ENCODE peak calls at places on chromosomes 13 and 19, in eight cellular contexts. One of them, this sample, is unnamed. For H3K9me3, the result is how much of the 10 kb centered on the place peaks cover.

GRCh38 chr13:112172017-112172416 is 105.1 kb downstream of the SOX1 start:
- DNase-seq in psoas muscle: no peak
- DNase-seq in tibial artery: no peak
- DNase-seq in stomach: no peak
- DNase-seq in K562: no peak
- DNase-seq in AG04450: no peak
- DNase-seq in colonic mucosa: no peak
- DNase-seq in left ventricle myocardium inferior: no peak
- DNase-seq in this sample: no peak

GRCh38 chr13:98390086-98390697 is 186.7 kb downstream of the STK24 start:
- DNase-seq in psoas muscle: no peak
- DNase-seq in tibial artery: no peak
- DNase-seq in stomach: no peak
- DNase-seq in K562: no peak
- DNase-seq in AG04450: no peak
- DNase-seq in colonic mucosa: no peak
- DNase-seq in left ventricle myocardium inferior: no peak
- DNase-seq in this sample: no peak

GRCh38 chr13:21733475-21734311 is 62.8 kb downstream of the FGF9 start:
- DNase-seq in psoas muscle: no peak
- DNase-seq in tibial artery: no peak
- DNase-seq in stomach: no peak
- DNase-seq in K562: no peak
- DNase-seq in AG04450: no peak
- DNase-seq in colonic mucosa: no peak
- DNase-seq in left ventricle myocardium inferior: no peak
- DNase-seq in this sample: no peak

GRCh38 chr19:17468302-17469091 is 1.8 kb upstream of the SLC27A1 start:
- DNase-seq in psoas muscle: peak
- DNase-seq in tibial artery: peak
- DNase-seq in stomach: peak
- DNase-seq in K562: no peak
- DNase-seq in AG04450: no peak
- DNase-seq in colonic mucosa: peak
- DNase-seq in left ventricle myocardium inferior: peak
- DNase-seq in this sample: no peak

GRCh38 chr13:110663044-110663443 is 42.9 kb downstream of the CARS2 start:
- DNase-seq in psoas muscle: no peak
- DNase-seq in tibial artery: no peak
- DNase-seq in stomach: no peak
- DNase-seq in K562: no peak
- DNase-seq in AG04450: no peak
- DNase-seq in colonic mucosa: no peak
- DNase-seq in left ventricle myocardium inferior: no peak
- DNase-seq in this sample: no peak

GRCh38 chr13:28357846-28358496 is 137.0 kb downstream of the FLT1 start:
- DNase-seq in psoas muscle: no peak
- DNase-seq in tibial artery: no peak
- DNase-seq in stomach: no peak
- DNase-seq in K562: no peak
- DNase-seq in AG04450: no peak
- DNase-seq in colonic mucosa: no peak
- DNase-seq in left ventricle myocardium inferior: no peak
- DNase-seq in this sample: no peak

GRCh38 chr13:41596190-41596589 is 138.8 kb downstream of the RGCC start:
- DNase-seq in psoas muscle: no peak
- DNase-seq in tibial artery: no peak
- DNase-seq in stomach: no peak
- DNase-seq in K562: no peak
- DNase-seq in AG04450: no peak
- DNase-seq in colonic mucosa: no peak
- DNase-seq in left ventricle myocardium inferior: no peak
- DNase-seq in this sample: no peak

GRCh38 chr13:98275711-98276171 is 98.7 kb upstream of the RNF113B start:
- DNase-seq in psoas muscle: no peak
- DNase-seq in tibial artery: no peak
- DNase-seq in stomach: no peak
- DNase-seq in K562: no peak
- DNase-seq in AG04450: no peak
- DNase-seq in colonic mucosa: no peak
- DNase-seq in left ventricle myocardium inferior: no peak
- DNase-seq in this sample: no peak

GRCh38 chr19:10439588-10439987 is 19.2 kb downstream of the PDE4A start:
- DNase-seq in psoas muscle: no peak
- DNase-seq in tibial artery: no peak
- DNase-seq in stomach: no peak
- DNase-seq in K562: no peak
- DNase-seq in AG04450: no peak
- DNase-seq in colonic mucosa: no peak
- DNase-seq in left ventricle myocardium inferior: no peak
- DNase-seq in this sample: no peak

GRCh38 chr19:33396701-33397535 is 23.4 kb downstream of the CEBPG start:
- DNase-seq in psoas muscle: peak
- DNase-seq in tibial artery: no peak
- DNase-seq in stomach: no peak
- DNase-seq in K562: no peak
- DNase-seq in AG04450: no peak
- DNase-seq in colonic mucosa: no peak
- DNase-seq in left ventricle myocardium inferior: peak
- DNase-seq in this sample: no peak

GRCh38 chr13:98998831-98999634 is 21.2 kb upstream of the DOCK9 start:
- DNase-seq in psoas muscle: no peak
- DNase-seq in tibial artery: no peak
- DNase-seq in stomach: no peak
- DNase-seq in K562: no peak
- DNase-seq in AG04450: no peak
- DNase-seq in colonic mucosa: no peak
- DNase-seq in left ventricle myocardium inferior: no peak
- DNase-seq in this sample: peak

GRCh38 chr19:12052057-12052570 is 647 bp downstream of the ZNF878 start:
- DNase-seq in psoas muscle: no peak
- DNase-seq in tibial artery: no peak
- DNase-seq in stomach: no peak
- DNase-seq in K562: no peak
- DNase-seq in AG04450: no peak
- DNase-seq in colonic mucosa: peak
- DNase-seq in left ventricle myocardium inferior: no peak
- DNase-seq in this sample: no peak
- H3K27ac ChIP-seq in psoas muscle: peak
- H3K27ac ChIP-seq in tibial artery: peak
- H3K27ac ChIP-seq in stomach: peak
- H3K27ac ChIP-seq in K562: peak
- H3K27ac ChIP-seq in AG04450: no peak
- H3K27ac ChIP-seq in colonic mucosa: peak
- H3K27ac ChIP-seq in left ventricle myocardium inferior: peak
- H3K27ac ChIP-seq in this sample: no peak

GRCh38 chr19:49807888-49808675 is 5.0 kb downstream of the FUZ start:
- DNase-seq in psoas muscle: no peak
- DNase-seq in tibial artery: no peak
- DNase-seq in stomach: no peak
- DNase-seq in K562: no peak
- DNase-seq in AG04450: no peak
- DNase-seq in colonic mucosa: no peak
- DNase-seq in left ventricle myocardium inferior: no peak
- DNase-seq in this sample: no peak

GRCh38 chr19:49808762-49809154 is 4.3 kb downstream of the FUZ start:
- DNase-seq in psoas muscle: peak
- DNase-seq in tibial artery: peak
- DNase-seq in stomach: peak
- DNase-seq in K562: peak
- DNase-seq in AG04450: peak
- DNase-seq in colonic mucosa: peak
- DNase-seq in left ventricle myocardium inferior: peak
- DNase-seq in this sample: peak

GRCh38 chr19:49811328-49811727 is 1.8 kb downstream of the FUZ start:
- DNase-seq in psoas muscle: no peak
- DNase-seq in tibial artery: no peak
- DNase-seq in stomach: no peak
- DNase-seq in K562: no peak
- DNase-seq in AG04450: no peak
- DNase-seq in colonic mucosa: no peak
- DNase-seq in left ventricle myocardium inferior: no peak
- DNase-seq in this sample: no peak

GRCh38 chr19:49809987-49810389 is 3.1 kb downstream of the FUZ start:
- DNase-seq in psoas muscle: no peak
- DNase-seq in tibial artery: no peak
- DNase-seq in stomach: no peak
- DNase-seq in K562: no peak
- DNase-seq in AG04450: no peak
- DNase-seq in colonic mucosa: no peak
- DNase-seq in left ventricle myocardium inferior: no peak
- DNase-seq in this sample: no peak

DNA sequence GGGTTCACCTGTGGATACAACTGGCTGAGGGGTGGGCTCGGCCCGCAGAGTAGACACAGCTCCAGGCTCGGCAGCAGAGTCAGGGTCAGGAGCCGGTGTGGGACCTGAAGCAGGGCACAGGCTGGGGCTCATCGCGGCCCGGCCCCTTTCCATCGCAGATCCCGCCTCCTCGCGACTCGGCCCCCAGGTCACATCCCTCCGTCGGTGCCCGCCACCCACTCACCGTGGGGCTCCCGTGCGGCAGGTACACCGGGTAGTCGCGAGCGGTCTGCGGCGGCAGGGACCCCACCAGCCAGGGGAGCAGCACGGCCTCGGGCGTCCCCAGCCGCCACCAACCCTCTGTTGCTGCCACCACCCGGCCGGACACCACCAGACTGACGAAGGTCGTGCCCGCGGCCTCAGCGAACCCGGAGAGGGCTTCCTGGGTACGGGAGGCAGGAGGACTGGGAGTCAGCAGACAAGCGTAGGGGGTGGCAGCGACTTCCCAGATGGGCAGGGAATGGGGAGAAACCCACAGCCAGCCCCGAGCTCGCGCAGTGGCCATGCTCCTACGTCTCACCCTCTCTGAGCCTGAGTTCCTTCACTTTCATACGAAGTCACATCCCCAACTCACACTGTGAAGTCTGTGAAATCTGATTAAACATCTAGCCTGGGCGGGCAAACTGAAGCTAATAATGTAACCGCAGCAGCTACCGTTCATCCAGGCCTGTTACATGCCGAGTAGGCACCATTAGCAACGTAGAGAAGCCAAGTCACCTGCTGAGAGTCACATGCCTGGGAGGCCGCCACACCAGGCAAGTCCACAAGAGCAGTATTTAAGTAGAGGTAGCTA is 3.7 kb downstream of the FUZ start:
- DNase-seq in psoas muscle: peak
- DNase-seq in tibial artery: peak
- DNase-seq in stomach: peak
- DNase-seq in K562: no peak
- DNase-seq in AG04450: no peak
- DNase-seq in colonic mucosa: peak
- DNase-seq in left ventricle myocardium inferior: peak
- DNase-seq in this sample: peak
- TF ChIP-seq CTCF in psoas muscle: peak
- TF ChIP-seq CTCF in tibial artery: no peak
- TF ChIP-seq CTCF in stomach: no peak
- TF ChIP-seq CTCF in K562: no peak
- TF ChIP-seq CTCF in AG04450: no peak
- TF ChIP-seq CTCF in colonic mucosa: no peak
- TF ChIP-seq CTCF in left ventricle myocardium inferior: no peak
- TF ChIP-seq CTCF in this sample: no peak

GRCh38 chr13:19055611-19056010 is 126.0 kb downstream of the TUBA3C start:
- DNase-seq in psoas muscle: no peak
- DNase-seq in tibial artery: no peak
- DNase-seq in stomach: no peak
- DNase-seq in K562: no peak
- DNase-seq in AG04450: no peak
- DNase-seq in colonic mucosa: no peak
- DNase-seq in left ventricle myocardium inferior: no peak
- DNase-seq in this sample: no peak

GRCh38 chr13:19052931-19053330 is 128.7 kb downstream of the TUBA3C start:
- DNase-seq in psoas muscle: no peak
- DNase-seq in tibial artery: no peak
- DNase-seq in stomach: no peak
- DNase-seq in K562: no peak
- DNase-seq in AG04450: no peak
- DNase-seq in colonic mucosa: no peak
- DNase-seq in left ventricle myocardium inferior: no peak
- DNase-seq in this sample: no peak

GRCh38 chr13:19050901-19051300 is 130.7 kb downstream of the TUBA3C start:
- DNase-seq in psoas muscle: no peak
- DNase-seq in tibial artery: no peak
- DNase-seq in stomach: no peak
- DNase-seq in K562: no peak
- DNase-seq in AG04450: no peak
- DNase-seq in colonic mucosa: no peak
- DNase-seq in left ventricle myocardium inferior: no peak
- DNase-seq in this sample: no peak

GRCh38 chr13:19053561-19053960 is 128.1 kb downstream of the TUBA3C start:
- DNase-seq in psoas muscle: no peak
- DNase-seq in tibial artery: no peak
- DNase-seq in stomach: no peak
- DNase-seq in K562: no peak
- DNase-seq in AG04450: no peak
- DNase-seq in colonic mucosa: no peak
- DNase-seq in left ventricle myocardium inferior: no peak
- DNase-seq in this sample: no peak

GRCh38 chr13:19052180-19052579 is 129.4 kb downstream of the TUBA3C start:
- DNase-seq in psoas muscle: no peak
- DNase-seq in tibial artery: no peak
- DNase-seq in stomach: no peak
- DNase-seq in K562: no peak
- DNase-seq in AG04450: no peak
- DNase-seq in colonic mucosa: no peak
- DNase-seq in left ventricle myocardium inferior: no peak
- DNase-seq in this sample: no peak
- H3K9me3 ChIP-seq in psoas muscle: under half
- H3K9me3 ChIP-seq in tibial artery: under half
- H3K9me3 ChIP-seq in stomach: under half
- H3K9me3 ChIP-seq in K562: under half
- H3K9me3 ChIP-seq in AG04450: half or more
- H3K9me3 ChIP-seq in colonic mucosa: under half
- H3K9me3 ChIP-seq in left ventricle myocardium inferior: under half
- H3K9me3 ChIP-seq in this sample: under half

GRCh38 chr19:16398530-16399241 is 73.1 kb downstream of the EPS15L1 start:
- DNase-seq in psoas muscle: peak
- DNase-seq in tibial artery: no peak
- DNase-seq in stomach: no peak
- DNase-seq in K562: no peak
- DNase-seq in AG04450: no peak
- DNase-seq in colonic mucosa: no peak
- DNase-seq in left ventricle myocardium inferior: no peak
- DNase-seq in this sample: no peak

GRCh38 chr19:16400911-16401675 is 70.7 kb downstream of the EPS15L1 start:
- DNase-seq in psoas muscle: peak
- DNase-seq in tibial artery: peak
- DNase-seq in stomach: no peak
- DNase-seq in K562: no peak
- DNase-seq in AG04450: no peak
- DNase-seq in colonic mucosa: no peak
- DNase-seq in left ventricle myocardium inferior: no peak
- DNase-seq in this sample: no peak

GRCh38 chr19:16394681-16395375 is 70.2 kb downstream of the KLF2 start:
- DNase-seq in psoas muscle: peak
- DNase-seq in tibial artery: no peak
- DNase-seq in stomach: no peak
- DNase-seq in K562: no peak
- DNase-seq in AG04450: no peak
- DNase-seq in colonic mucosa: no peak
- DNase-seq in left ventricle myocardium inferior: no peak
- DNase-seq in this sample: no peak

GRCh38 chr19:16394111-16394510 is 69.5 kb downstream of the KLF2 start:
- DNase-seq in psoas muscle: peak
- DNase-seq in tibial artery: no peak
- DNase-seq in stomach: no peak
- DNase-seq in K562: no peak
- DNase-seq in AG04450: no peak
- DNase-seq in colonic mucosa: no peak
- DNase-seq in left ventricle myocardium inferior: no peak
- DNase-seq in this sample: no peak

GRCh38 chr19:16397791-16398529 is 73.3 kb downstream of the KLF2 start:
- DNase-seq in psoas muscle: peak
- DNase-seq in tibial artery: peak
- DNase-seq in stomach: no peak
- DNase-seq in K562: no peak
- DNase-seq in AG04450: no peak
- DNase-seq in colonic mucosa: no peak
- DNase-seq in left ventricle myocardium inferior: no peak
- DNase-seq in this sample: no peak
- H3K27ac ChIP-seq in psoas muscle: peak
- H3K27ac ChIP-seq in tibial artery: peak
- H3K27ac ChIP-seq in stomach: peak
- H3K27ac ChIP-seq in K562: no peak
- H3K27ac ChIP-seq in AG04450: no peak
- H3K27ac ChIP-seq in colonic mucosa: no peak
- H3K27ac ChIP-seq in left ventricle myocardium inferior: peak
- H3K27ac ChIP-seq in this sample: no peak

This sample was measured in CD4-positive, alpha-beta T cell.